ENCODE peak calls at places on chromosome 14, in seven cellular contexts. A is vagina, T is GM12865, J is AG04450, K is fibroblast of the aortic adventitia, P is astrocyte of the spinal cord, M is choroid plexus epithelial cell. O is an unnamed sample.

GRCh38 chr14:61520546-61520945 is 174.8 kb upstream of the HIF1A start:
- DNase-seq in A (no peak), T (no peak), J (no peak), K (no peak), P (no peak), M (no peak), O (peak)

GRCh38 chr14:98953544-98954346 is 318.3 kb downstream of the BCL11B start:
- DNase-seq in A (peak), T (no peak), J (no peak), K (no peak), P (peak), M (no peak), O (peak)

GRCh38 chr14:81936902-81937301 is 403.2 kb upstream of the SEL1L start:
- DNase-seq in A (no peak), T (no peak), J (no peak), K (no peak), P (no peak), M (no peak), O (no peak)

GRCh38 chr14:43105305-43105704 is 1401.8 kb downstream of the FSCB start:
- DNase-seq in A (no peak), T (no peak), J (no peak), K (no peak), P (no peak), M (no peak), O (no peak)

GRCh38 chr14:62722406-62722805 is 322.9 kb downstream of the KCNH5 start:
- DNase-seq in A (no peak), T (no peak), J (no peak), K (no peak), P (no peak), M (no peak), O (no peak)

GRCh38 chr14:36057452-36058142 is 118.9 kb downstream of the PTCSC3 start:
- DNase-seq in A (no peak), T (no peak), J (no peak), K (no peak), P (peak), M (peak), O (no peak)

GRCh38 chr14:21923820-21924219 is 250.2 kb upstream of the OR4E1 start:
- DNase-seq in A (no peak), T (peak), J (no peak), K (no peak), P (no peak), M (no peak), O (no peak)

GRCh38 chr14:105398726-105399440 is 545 bp downstream of the TEX22 start:
- DNase-seq in A (no peak), T (peak), J (no peak), K (no peak), P (no peak), M (peak), O (peak)

GRCh38 chr14:96164861-96165490 is 39.7 kb upstream of the BDKRB2 start:
- DNase-seq in A (no peak), T (no peak), J (no peak), K (no peak), P (no peak), M (no peak), O (no peak)

GRCh38 chr14:22536853-22537338 is 52.1 kb downstream of the DAD1 start:
- DNase-seq in A (peak), T (peak), J (peak), K (peak), P (peak), M (peak), O (peak)

GRCh38 chr14:104142136-104143041 is 4.0 kb downstream of the KIF26A start:
- DNase-seq in A (no peak), T (no peak), J (no peak), K (no peak), P (no peak), M (no peak), O (no peak)

GRCh38 chr14:99229654-99230215 is 42.3 kb downstream of the BCL11B start:
- DNase-seq in A (no peak), T (no peak), J (no peak), K (no peak), P (no peak), M (no peak), O (no peak)

GRCh38 chr14:74955229-74955999 is at the start of gene PGF:
- DNase-seq in A (no peak), T (no peak), J (no peak), K (no peak), P (peak), M (peak), O (peak)

GRCh38 chr14:78164226-78164853 is 5.8 kb upstream of the NRXN3 start:
- DNase-seq in A (no peak), T (peak), J (no peak), K (no peak), P (no peak), M (peak), O (no peak)

GRCh38 chr14:26596722-26597030 is 1.2 kb downstream of the NOVA1 start:
- DNase-seq in A (peak), T (no peak), J (no peak), K (peak), P (no peak), M (no peak), O (no peak)

GRCh38 chr14:73887116-73887490 is 444 bp downstream of the ZNF410 start:
- DNase-seq in A (peak), T (peak), J (no peak), K (peak), P (no peak), M (no peak), O (peak)

GRCh38 chr14:95701846-95702221 is 12.1 kb downstream of the TCL1A start:
- DNase-seq in A (no peak), T (no peak), J (no peak), K (peak), P (peak), M (peak), O (no peak)

GRCh38 chr14:101706509-101707284 is 54.8 kb upstream of the PPP2R5C start:
- DNase-seq in A (no peak), T (no peak), J (no peak), K (peak), P (no peak), M (no peak), O (no peak)

GRCh38 chr14:61042220-61042619 is 61.2 kb downstream of the SLC38A6 start:
- DNase-seq in A (no peak), T (no peak), J (no peak), K (no peak), P (no peak), M (no peak), O (no peak)

GRCh38 chr14:103653802-103654201 is 24.8 kb downstream of the KLC1 start:
- DNase-seq in A (no peak), T (no peak), J (no peak), K (no peak), P (no peak), M (no peak), O (no peak)

GRCh38 chr14:48125654-48126053 is 450.2 kb upstream of the MDGA2 start:
- DNase-seq in A (no peak), T (no peak), J (no peak), K (no peak), P (no peak), M (no peak), O (no peak)

GRCh38 chr14:20934148-20934762 is 21.0 kb upstream of the RNASE2 start:
- DNase-seq in A (no peak), T (peak), J (no peak), K (peak), P (no peak), M (peak), O (peak)

GRCh38 chr14:96739511-96739910 is 57.7 kb upstream of the VRK1 start:
- DNase-seq in A (no peak), T (no peak), J (no peak), K (no peak), P (no peak), M (no peak), O (no peak)

GRCh38 chr14:34875031-34875922 is at the start of gene BAZ1A:
- DNase-seq in A (peak), T (peak), J (peak), K (peak), P (peak), M (peak), O (peak)

GRCh38 chr14:101216725-101217463 is 313.4 kb upstream of the RTL1 start:
- DNase-seq in A (peak), T (no peak), J (no peak), K (no peak), P (no peak), M (peak), O (no peak)

GRCh38 chr14:21711360-21711961 is 37.8 kb upstream of the OR4E1 start:
- DNase-seq in A (no peak), T (peak), J (no peak), K (peak), P (peak), M (peak), O (peak)

GRCh38 chr14:85565862-85566296 is 35.9 kb downstream of the FLRT2 start:
- DNase-seq in A (no peak), T (no peak), J (no peak), K (peak), P (peak), M (peak), O (peak)

DNA sequence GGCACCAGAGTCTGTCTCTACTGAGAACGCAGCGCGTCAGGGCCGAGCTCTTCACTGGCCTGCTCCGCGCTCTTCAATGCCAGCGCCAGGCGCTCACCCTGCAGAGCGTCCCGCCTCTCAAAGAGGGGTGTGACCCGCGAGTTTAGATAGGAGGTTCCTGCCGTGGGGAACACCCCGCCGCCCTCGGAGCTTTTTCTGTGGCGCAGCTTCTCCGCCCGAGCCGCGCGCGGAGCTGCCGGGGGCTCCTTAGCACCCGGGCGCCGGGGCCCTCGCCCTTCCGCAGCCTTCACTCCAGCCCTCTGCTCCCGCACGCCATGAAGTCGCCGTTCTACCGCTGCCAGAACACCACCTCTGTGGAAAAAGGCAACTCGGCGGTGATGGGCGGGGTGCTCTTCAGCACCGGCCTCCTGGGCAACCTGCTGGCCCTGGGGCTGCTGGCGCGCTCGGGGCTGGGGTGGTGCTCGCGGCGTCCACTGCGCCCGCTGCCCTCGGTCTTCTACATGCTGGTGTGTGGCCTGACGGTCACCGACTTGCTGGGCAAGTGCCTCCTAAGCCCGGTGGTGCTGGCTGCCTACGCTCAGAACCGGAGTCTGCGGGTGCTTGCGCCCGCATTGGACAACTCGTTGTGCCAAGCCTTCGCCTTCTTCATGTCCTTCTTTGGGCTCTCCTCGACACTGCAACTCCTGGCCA is at the start of gene PTGDR:
- DNase-seq in A (no peak), T (no peak), J (no peak), K (peak), P (peak), M (peak), O (no peak)
- H3K4me3 ChIP-seq in A (peak), T (no peak), J (peak), K (peak), P (peak), M (peak), O (no peak)

DNA sequence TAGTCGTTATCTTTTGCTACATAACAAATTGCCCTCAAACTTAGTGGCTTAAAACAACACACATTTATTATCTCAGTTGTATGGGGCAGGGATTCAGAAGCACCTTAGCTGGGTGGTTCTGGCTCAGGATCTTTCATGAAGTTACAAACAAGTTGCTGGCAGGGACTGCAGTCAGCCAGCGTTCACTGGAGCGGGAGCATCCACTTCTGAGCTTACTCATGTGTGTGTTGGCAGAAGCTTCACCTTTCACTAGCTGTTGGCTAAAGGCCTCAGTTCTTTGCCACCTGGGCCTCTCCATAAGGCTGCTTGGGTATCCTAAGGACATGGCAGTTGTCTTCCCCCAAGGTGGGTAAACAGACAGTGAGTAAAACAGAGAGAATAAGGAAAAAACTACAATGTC is 365.7 kb downstream of the RPS29 start:
- DNase-seq in A (no peak), T (no peak), J (no peak), K (no peak), P (peak), M (no peak), O (no peak)
- TF ChIP-seq CTCF in A (no peak), T (no peak), J (no peak), K (no peak), P (no peak), M (no peak), O (no peak)

GRCh38 chr14:57526942-57527341 is 33.3 kb upstream of the CCDC198 start:
- DNase-seq in A (no peak), T (peak), J (no peak), K (no peak), P (no peak), M (no peak), O (no peak)
- H3K4me3 ChIP-seq in A (no peak), T (no peak), J (no peak), K (no peak), P (no peak), M (no peak), O (no peak)

DNA sequence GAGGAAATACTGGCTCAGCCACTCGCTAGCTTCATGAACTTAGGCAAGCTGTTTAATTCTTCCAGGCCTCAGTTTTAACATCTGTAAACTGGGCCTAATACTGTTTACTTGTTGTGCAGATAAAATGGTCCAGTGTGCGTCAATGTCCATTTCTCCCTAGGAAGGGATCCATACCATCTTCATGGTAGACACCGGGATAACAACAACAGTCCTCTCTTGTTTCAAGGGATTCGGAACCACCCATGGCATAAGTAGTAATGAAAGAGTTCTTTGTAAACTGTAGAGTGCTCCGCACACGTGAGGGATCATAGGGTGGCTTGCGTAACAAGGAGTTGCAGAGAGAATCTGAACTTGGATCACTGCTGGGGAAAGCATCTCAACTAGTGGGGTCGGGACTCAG is 17.3 kb upstream of the CHGA start:
- DNase-seq in A (no peak), T (no peak), J (no peak), K (no peak), P (no peak), M (no peak), O (no peak)
- TF ChIP-seq CTCF in A (no peak), T (no peak), J (no peak), K (no peak), P (no peak), M (no peak), O (no peak)

GRCh38 chr14:91375748-91376452 is 41.7 kb downstream of the CCDC88C start:
- DNase-seq in A (no peak), T (no peak), J (no peak), K (no peak), P (no peak), M (no peak), O (no peak)

GRCh38 chr14:91378945-91379932 is 38.4 kb downstream of the CCDC88C start:
- DNase-seq in A (no peak), T (no peak), J (no peak), K (no peak), P (no peak), M (no peak), O (no peak)

GRCh38 chr14:91374897-91375747 is 42.5 kb downstream of the CCDC88C start:
- DNase-seq in A (no peak), T (no peak), J (no peak), K (no peak), P (no peak), M (no peak), O (no peak)

GRCh38 chr14:91377700-91378652 is 39.6 kb downstream of the CCDC88C start:
- DNase-seq in A (no peak), T (peak), J (no peak), K (no peak), P (no peak), M (no peak), O (peak)

GRCh38 chr14:91376547-91377477 is 40.8 kb downstream of the CCDC88C start:
- DNase-seq in A (no peak), T (peak), J (no peak), K (no peak), P (no peak), M (no peak), O (no peak)
- H3K4me3 ChIP-seq in A (no peak), T (peak), J (no peak), K (no peak), P (no peak), M (no peak), O (no peak)

GRCh38 chr14:93201155-93201704 is 5.6 kb downstream of the GON7 start:
- DNase-seq in A (no peak), T (no peak), J (no peak), K (no peak), P (no peak), M (no peak), O (no peak)

GRCh38 chr14:93212432-93212831 is 5.4 kb downstream of the UBR7 start:
- DNase-seq in A (no peak), T (peak), J (no peak), K (no peak), P (no peak), M (no peak), O (no peak)

GRCh38 chr14:93207468-93208308 is 632 bp downstream of the UBR7 start:
- DNase-seq in A (no peak), T (peak), J (no peak), K (peak), P (peak), M (peak), O (peak)

GRCh38 chr14:93206793-93207467 is at the start of the genes GON7 and UBR7:
- DNase-seq in A (peak), T (peak), J (peak), K (peak), P (peak), M (peak), O (peak)
- TF ChIP-seq CTCF in A (peak), T (no peak), J (peak), K (peak), P (no peak), M (peak), O (peak)

GRCh38 chr14:52049271-52049670 is 19.6 kb downstream of the NID2 start:
- DNase-seq in A (no peak), T (no peak), J (no peak), K (no peak), P (no peak), M (no peak), O (no peak)
- H3K4me3 ChIP-seq in A (no peak), T (no peak), J (no peak), K (no peak), P (no peak), M (no peak), O (no peak)

GRCh38 chr14:64765740-64766302 is 61.6 kb downstream of the PLEKHG3 start:
- DNase-seq in A (no peak), T (no peak), J (no peak), K (no peak), P (no peak), M (no peak), O (no peak)

GRCh38 chr14:64763089-64763782 is 59.0 kb downstream of the PLEKHG3 start:
- DNase-seq in A (no peak), T (no peak), J (no peak), K (no peak), P (no peak), M (no peak), O (no peak)

GRCh38 chr14:64762044-64763034 is 58.1 kb downstream of the PLEKHG3 start:
- DNase-seq in A (peak), T (no peak), J (peak), K (peak), P (peak), M (peak), O (peak)

GRCh38 chr14:64764641-64765520 is 60.7 kb downstream of the PLEKHG3 start:
- DNase-seq in A (no peak), T (peak), J (peak), K (peak), P (peak), M (peak), O (peak)

DNA sequence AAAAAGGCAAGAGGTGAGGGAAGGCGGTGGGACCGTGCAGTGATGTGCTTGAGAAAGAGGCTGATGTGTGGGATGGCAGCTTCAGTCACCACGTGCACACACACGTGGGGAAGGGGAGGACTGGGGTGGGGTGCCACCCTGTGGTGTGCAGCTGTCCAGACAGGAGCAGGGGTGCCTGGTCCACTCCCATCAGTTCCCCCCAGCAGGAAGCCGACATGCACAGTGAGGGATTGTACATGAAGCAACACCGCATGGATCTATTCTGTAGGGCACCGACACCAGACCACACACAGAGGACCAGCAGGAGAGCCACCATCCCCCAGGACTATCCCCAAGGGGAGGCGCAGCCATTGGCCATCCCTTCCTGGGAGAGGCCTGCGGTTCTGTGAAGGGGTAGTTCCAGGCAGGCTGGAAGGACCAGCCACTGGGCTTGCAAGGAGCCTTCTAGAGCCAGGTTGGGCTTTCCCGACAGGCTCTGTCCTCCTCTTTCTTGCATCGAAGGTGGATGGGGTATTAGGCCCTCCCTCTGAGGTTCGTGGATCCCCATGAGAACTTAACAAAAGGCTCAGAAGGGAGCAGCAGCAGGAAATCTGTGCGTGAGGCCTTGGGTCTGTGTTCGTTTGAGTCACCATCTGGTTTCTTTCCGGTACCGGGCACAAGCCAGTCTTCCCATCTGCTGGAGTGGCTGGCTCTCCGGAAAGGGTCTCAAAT is 59.7 kb downstream of the PLEKHG3 start:
- DNase-seq in A (no peak), T (no peak), J (no peak), K (peak), P (peak), M (peak), O (peak)
- TF ChIP-seq CTCF in A (no peak), T (peak), J (peak), K (no peak), P (no peak), M (peak), O (peak)

O was measured in AG10803.